ENCODE peak calls at places on chromosomes 7 and 10, in eight cellular contexts. X, C, N, A, K, U, H and I are unnamed samples.
A peak's percentile ranks its signal among the peaks of the same experiment; 100 is the strongest.

GRCh38 chr7:434891-435486 is 84.7 kb downstream of the PDGFA start:
- DNase-seq in U (peak; percentile 31), C (no peak), A (no peak), N (no peak), K (no peak), H (no peak), X (no peak), I (no peak)

GRCh38 chr7:87653178-87653577 is 25.0 kb downstream of the RUNDC3B start:
- DNase-seq in A (no peak), C (no peak), X (no peak), K (no peak), U (no peak), H (no peak), N (no peak), I (no peak)

GRCh38 chr10:93462881-93463280 is 19.3 kb downstream of the MYOF start:
- DNase-seq in K (no peak), H (peak; percentile 79), U (no peak), X (no peak), C (no peak), A (no peak), N (no peak), I (peak; percentile 33)

GRCh38 chr7:130210181-130210935 is 2.7 kb downstream of the SSMEM1 start:
- DNase-seq in K (no peak), N (no peak), U (peak; percentile 30), A (no peak), H (peak; percentile 65), X (no peak), C (no peak), I (no peak)

GRCh38 chr10:125448596-125448995 is 234.4 kb downstream of the TEX36 start:
- DNase-seq in K (peak; percentile 62), H (peak; percentile 36), N (no peak), A (no peak), X (no peak), C (no peak), U (peak; percentile 7), I (no peak)

GRCh38 chr7:110531186-110531585 is 559.7 kb upstream of the LRRN3 start:
- DNase-seq in X (no peak), U (peak; percentile 34), H (no peak), A (no peak), N (no peak), C (no peak), K (no peak), I (no peak)

GRCh38 chr7:128831178-128831993 is 1.2 kb downstream of the FLNC start:
- DNase-seq in C (no peak), U (peak; percentile 89), N (no peak), K (no peak), H (peak; percentile 92), A (peak; percentile 49), X (no peak), I (no peak)

GRCh38 chr7:44071726-44072363 is 6.5 kb upstream of the PGAM2 start:
- DNase-seq in U (no peak), X (no peak), N (no peak), K (no peak), A (no peak), C (no peak), H (no peak), I (no peak)

GRCh38 chr7:89623018-89623672 is 531.1 kb upstream of the STEAP1 start:
- DNase-seq in H (no peak), K (peak; percentile 23), N (no peak), X (no peak), C (no peak), U (peak; percentile 62), A (peak; percentile 18), I (peak; percentile 3)

GRCh38 chr10:3735175-3735574 is 49.8 kb downstream of the KLF6 start:
- DNase-seq in U (no peak), N (no peak), H (no peak), K (no peak), A (no peak), X (no peak), C (no peak), I (no peak)

GRCh38 chr7:55556492-55556891 is 15.8 kb downstream of the VOPP1 start:
- DNase-seq in C (no peak), A (no peak), U (no peak), K (no peak), X (no peak), H (no peak), N (no peak), I (no peak)

GRCh38 chr10:52048051-52048450 is 266.0 kb upstream of the DKK1 start:
- DNase-seq in X (no peak), K (no peak), H (no peak), N (no peak), U (no peak), A (no peak), C (no peak), I (no peak)

GRCh38 chr10:5447071-5447470 is 34.7 kb downstream of the NET1 start:
- DNase-seq in N (no peak), K (no peak), X (no peak), C (no peak), H (no peak), U (no peak), A (no peak), I (no peak)

GRCh38 chr10:13950543-13950939 is 363.8 kb downstream of the PRPF18 start:
- DNase-seq in X (no peak), K (no peak), C (no peak), N (no peak), U (no peak), A (no peak), H (peak; percentile 17), I (no peak)